ENCODE peak calls at places on chromosome 9, in five cellular contexts. T is A673, S is OCI-LY7, W is ovary, B is A549. F is an unnamed sample.

GRCh38 chr9:134432471-134432870 is 106.2 kb downstream of the RXRA start:
- DNase-seq in T (no peak), S (no peak), W (no peak), B (no peak), F (no peak)

GRCh38 chr9:95516736-95517558 is at the start of gene PTCH1:
- DNase-seq in T (peak; percentile 78), S (no peak), W (peak; percentile 48), B (peak; percentile 13), F (peak; percentile 60)

GRCh38 chr9:134536101-134536900 is 105.3 kb upstream of the COL5A1 start:
- DNase-seq in T (no peak), S (no peak), W (no peak), B (no peak), F (no peak)

GRCh38 chr9:35484406-35484805 is 5.5 kb upstream of the RUSC2 start:
- DNase-seq in T (no peak), S (no peak), W (no peak), B (no peak), F (no peak)

GRCh38 chr9:89000973-89001916 is 10.0 kb downstream of the S1PR3 start:
- DNase-seq in T (peak; percentile 95), S (peak; percentile 78), W (peak; percentile 82), B (peak; percentile 76), F (peak; percentile 74)

GRCh38 chr9:74447451-74448193 is 49.5 kb upstream of the RORB start:
- DNase-seq in T (no peak), S (no peak), W (no peak), B (no peak), F (no peak)

GRCh38 chr9:69985971-69986370 is 57.7 kb upstream of the MAMDC2 start:
- DNase-seq in T (no peak), S (no peak), W (no peak), B (no peak), F (no peak)

GRCh38 chr9:16624356-16624755 is 246.1 kb downstream of the BNC2 start:
- DNase-seq in T (no peak), S (no peak), W (no peak), B (no peak), F (no peak)

GRCh38 chr9:122394265-122395242 is 23.7 kb downstream of the PTGS1 start:
- DNase-seq in T (no peak), S (no peak), W (no peak), B (no peak), F (no peak)

GRCh38 chr9:133944746-133945135 is 47.4 kb downstream of the VAV2 start:
- DNase-seq in T (no peak), S (no peak), W (no peak), B (no peak), F (no peak)

GRCh38 chr9:6055213-6055612 is 39.8 kb upstream of the RANBP6 start:
- DNase-seq in T (peak; percentile 85), S (peak; percentile 77), W (no peak), B (peak; percentile 49), F (peak; percentile 76)

GRCh38 chr9:124652203-124652992 is 118.7 kb downstream of the NR6A1 start:
- DNase-seq in T (no peak), S (no peak), W (no peak), B (peak; percentile 48), F (no peak)

GRCh38 chr9:23447944-23448343 is 378.1 kb downstream of the ELAVL2 start:
- DNase-seq in T (no peak), S (no peak), W (no peak), B (no peak), F (no peak)

GRCh38 chr9:113635586-113635985 is 172.1 kb downstream of the RGS3 start:
- DNase-seq in T (no peak), S (no peak), W (no peak), B (no peak), F (no peak)

GRCh38 chr9:5835808-5836207 is 2.9 kb upstream of the ERMP1 start:
- DNase-seq in T (no peak), S (no peak), W (no peak), B (no peak), F (no peak)

GRCh38 chr9:123305879-123306278 is 37.5 kb upstream of the STRBP start:
- DNase-seq in T (no peak), S (no peak), W (no peak), B (no peak), F (no peak)

GRCh38 chr9:112784020-112784788 is 33.6 kb downstream of the SNX30 start:
- DNase-seq in T (peak; percentile 10), S (no peak), W (no peak), B (no peak), F (no peak)

GRCh38 chr9:121764371-121764730 is 112.9 kb downstream of the DAB2IP start:
- DNase-seq in T (no peak), S (no peak), W (no peak), B (no peak), F (no peak)

GRCh38 chr9:86349271-86349670 is 4.9 kb downstream of the TUT7 start:
- DNase-seq in T (no peak), S (no peak), W (no peak), B (no peak), F (no peak)
- H3K4me1 ChIP-seq in T (peaks cover 16% of the 10 kb centered on the region), S (peaks cover 40% of the 10 kb centered on the region), W (peaks cover 13% of the 10 kb centered on the region), B (peaks cover 44% of the 10 kb centered on the region), F (no peaks in the 10 kb centered on the region)

GRCh38 chr9:137339045-137339444 is 37.0 kb upstream of the NRARP start:
- DNase-seq in T (no peak), S (no peak), W (no peak), B (no peak), F (no peak)
- H3K9me3 ChIP-seq in T (peaks cover 10% of the 10 kb centered on the region), S (no peaks in the 10 kb centered on the region), W (no peaks in the 10 kb centered on the region), B (peaks cover 16% of the 10 kb centered on the region), F (peaks cover 8% of the 10 kb centered on the region)

GRCh38 chr9:136363606-136364368 is at the start of gene DNLZ:
- DNase-seq in T (peak; percentile 91), S (peak; percentile 91), W (peak; percentile 80), B (peak; percentile 87), F (peak; percentile 92)

GRCh38 chr9:136362450-136362784 is 1.1 kb downstream of the DNLZ start:
- DNase-seq in T (no peak), S (no peak), W (no peak), B (no peak), F (no peak)

GRCh38 chr9:136361757-136362449 is 1.6 kb downstream of the DNLZ start:
- DNase-seq in T (no peak), S (no peak), W (no peak), B (no peak), F (no peak)

GRCh38 chr9:136364369-136364748 is 815 bp upstream of the DNLZ start:
- DNase-seq in T (no peak), S (no peak), W (no peak), B (no peak), F (no peak)

DNA sequence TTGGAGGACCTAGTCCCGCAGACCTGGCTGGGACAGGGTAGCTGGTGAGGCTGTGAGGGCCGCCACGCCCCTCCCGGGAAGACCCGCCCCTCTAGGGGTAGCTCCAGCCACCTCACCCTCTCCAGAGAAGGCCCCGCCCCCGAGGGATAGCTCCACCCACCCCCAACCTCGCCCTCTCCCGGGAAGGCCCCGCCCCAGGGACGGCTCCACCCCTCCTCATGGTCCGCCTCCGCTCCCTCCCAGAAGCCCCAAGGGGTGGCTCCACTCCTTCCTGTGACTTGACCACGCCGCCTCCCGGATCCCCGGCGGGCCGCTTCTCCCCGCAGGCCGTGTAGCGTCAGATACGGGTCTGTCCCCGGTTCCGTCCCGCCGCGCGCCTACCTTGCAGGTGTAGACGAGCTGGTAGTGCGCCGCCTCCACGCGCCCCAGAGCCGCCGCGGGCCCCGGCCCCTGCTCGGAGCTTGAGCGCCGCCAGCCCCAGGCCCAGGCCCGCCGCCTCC is 388 bp downstream of the DNLZ start:
- DNase-seq in T (peak; percentile 96), S (peak; percentile 95), W (peak; percentile 96), B (peak; percentile 82), F (peak; percentile 96)
- H3K4me3 ChIP-seq in T (peak overlapping the region; percentile 97), S (peak overlapping the region; percentile 82), W (peak overlapping the region; percentile 93), B (peak overlapping the region; percentile 88), F (peak overlapping the region; percentile 98)

GRCh38 chr9:76649894-76650293 is 114.3 kb upstream of the PCA3 start:
- DNase-seq in T (no peak), S (no peak), W (no peak), B (no peak), F (no peak)
- H3K4me1 ChIP-seq in T (no peaks in the 10 kb centered on the region), S (peaks cover 22% of the 10 kb centered on the region), W (peaks cover 1% of the 10 kb centered on the region), B (no peaks in the 10 kb centered on the region), F (no peaks in the 10 kb centered on the region)

GRCh38 chr9:138077898-138078540 is 200.4 kb downstream of the CACNA1B start:
- DNase-seq in T (no peak), S (no peak), W (no peak), B (no peak), F (no peak)

GRCh38 chr9:138080979-138081378 is 203.4 kb downstream of the CACNA1B start:
- DNase-seq in T (no peak), S (no peak), W (no peak), B (no peak), F (no peak)

GRCh38 chr9:138076650-138077009 is 199.0 kb downstream of the CACNA1B start:
- DNase-seq in T (no peak), S (no peak), W (no peak), B (no peak), F (no peak)

GRCh38 chr9:138077126-138077525 is 199.5 kb downstream of the CACNA1B start:
- DNase-seq in T (no peak), S (no peak), W (no peak), B (no peak), F (no peak)

GRCh38 chr9:138078846-138079245 is 201.3 kb downstream of the CACNA1B start:
- DNase-seq in T (no peak), S (no peak), W (no peak), B (no peak), F (no peak)
- H3K9me3 ChIP-seq in T (no peaks in the 10 kb centered on the region), S (no peaks in the 10 kb centered on the region), W (no peaks in the 10 kb centered on the region), B (peaks cover 3% of the 10 kb centered on the region), F (no peaks in the 10 kb centered on the region)

DNA sequence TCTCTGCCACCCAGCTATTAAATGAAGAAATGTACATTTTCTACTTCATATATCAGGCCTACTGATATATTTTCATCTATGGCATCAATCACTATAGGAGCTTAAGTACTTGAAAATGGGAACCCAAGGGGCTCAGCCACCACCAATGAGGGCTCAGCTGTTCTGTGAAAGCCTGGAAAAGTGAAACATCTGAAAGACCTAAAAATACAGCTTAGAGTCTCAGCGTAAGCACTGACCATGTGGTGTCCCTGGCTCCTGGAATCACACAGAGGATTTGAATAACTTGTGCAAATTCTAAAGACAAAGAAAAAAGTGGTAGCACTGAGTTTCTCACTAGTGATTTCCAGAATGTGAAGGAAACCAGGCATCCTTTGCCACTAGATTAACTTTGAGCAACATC is 64.5 kb downstream of the PTPRD start:
- DNase-seq in T (no peak), S (no peak), W (no peak), B (no peak), F (no peak)
- H3K4me3 ChIP-seq in T (no peak overlapping the region), S (no peak overlapping the region), W (no peak overlapping the region), B (no peak overlapping the region), F (no peak overlapping the region)

GRCh38 chr9:108049026-108049591 is 559.5 kb upstream of the KLF4 start:
- DNase-seq in T (peak; percentile 9), S (no peak), W (no peak), B (peak; percentile 38), F (peak; percentile 20)
- H3K4me1 ChIP-seq in T (no peaks in the 10 kb centered on the region), S (no peaks in the 10 kb centered on the region), W (peaks cover 4% of the 10 kb centered on the region), B (peaks cover 26% of the 10 kb centered on the region), F (no peaks in the 10 kb centered on the region)

GRCh38 chr9:40927260-40927631 is 201.2 kb downstream of the FOXD4L6 start:
- DNase-seq in T (no peak), S (no peak), W (no peak), B (no peak), F (no peak)
- H3K9me3 ChIP-seq in T (peaks cover 16% of the 10 kb centered on the region), S (no peaks in the 10 kb centered on the region), W (peaks cover 9% of the 10 kb centered on the region), B (peaks cover 83% of the 10 kb centered on the region), F (no peaks in the 10 kb centered on the region)